ENCODE peak calls at places on chromosomes 7 and 10, in seven cellular contexts. N, J, C, R, K, Y and U are unnamed samples.

GRCh38 chr10:68897336-68897741 is 3.8 kb upstream of the DDX50 start:
- DNase-seq in R (peak; percentile 73), C (no peak), Y (peak; percentile 64), N (peak; percentile 58), J (no peak), K (peak; percentile 85), U (peak; percentile 80)

GRCh38 chr10:29731760-29732159 is 97.0 kb upstream of the SVIL start:
- DNase-seq in K (no peak), N (no peak), R (peak; percentile 40), J (no peak), Y (no peak), C (no peak), U (peak; percentile 22)

GRCh38 chr7:43873300-43873699 is 4.0 kb upstream of the MRPS24 start:
- DNase-seq in J (no peak), R (peak; percentile 74), K (peak; percentile 65), N (no peak), Y (no peak), C (peak; percentile 69), U (peak; percentile 74)

GRCh38 chr7:78151229-78151628 is 352.7 kb downstream of the PHTF2 start:
- DNase-seq in K (peak; percentile 53), C (no peak), R (no peak), Y (no peak), J (no peak), N (no peak), U (no peak)

GRCh38 chr7:141586878-141587277 is 35.7 kb downstream of the AGK start:
- DNase-seq in J (no peak), N (no peak), Y (no peak), R (no peak), K (peak; percentile 20), C (no peak), U (no peak)

GRCh38 chr7:98872328-98872924 is 2.6 kb upstream of the TMEM130 start:
- DNase-seq in C (no peak), R (no peak), J (no peak), N (peak; percentile 77), K (no peak), Y (peak; percentile 78), U (no peak)

GRCh38 chr10:65194555-65194954 is 1673.4 kb downstream of the REEP3 start:
- DNase-seq in K (peak; percentile 24), Y (no peak), C (no peak), N (no peak), J (no peak), R (no peak), U (peak; percentile 21)

GRCh38 chr7:156092307-156092706 is 280.0 kb upstream of the SHH start:
- DNase-seq in J (no peak), R (no peak), N (no peak), C (no peak), Y (no peak), K (no peak), U (no peak)

GRCh38 chr7:116317907-116318306 is 107.6 kb downstream of the TES start:
- DNase-seq in J (no peak), R (no peak), K (no peak), C (no peak), N (no peak), Y (no peak), U (no peak)

GRCh38 chr7:40733578-40733977 is 598.8 kb downstream of the SUGCT start:
- DNase-seq in K (no peak), J (no peak), N (no peak), R (peak; percentile 25), Y (no peak), C (no peak), U (no peak)

GRCh38 chr7:44279286-44279685 is 46.1 kb downstream of the CAMK2B start:
- DNase-seq in Y (peak; percentile 67), N (no peak), K (no peak), C (peak; percentile 1), J (no peak), R (no peak), U (no peak)

GRCh38 chr10:24849537-24850299 is 102.7 kb downstream of the PRTFDC1 start:
- DNase-seq in K (no peak), N (no peak), Y (no peak), C (no peak), R (peak; percentile 55), J (no peak), U (no peak)

GRCh38 chr7:106216517-106217088 is 68.2 kb downstream of the NAMPT start:
- DNase-seq in N (no peak), J (no peak), K (peak; percentile 98), R (peak; percentile 31), C (peak; percentile 22), Y (no peak), U (peak; percentile 63)

GRCh38 chr10:112927980-112928379 is 22.1 kb upstream of the TCF7L2 start:
- DNase-seq in R (no peak), J (no peak), C (no peak), Y (no peak), N (no peak), K (no peak), U (no peak)

GRCh38 chr10:89591111-89591795 is 53.8 kb downstream of the PANK1 start:
- DNase-seq in C (peak; percentile 19), N (no peak), Y (no peak), J (no peak), K (peak; percentile 28), R (no peak), U (peak; percentile 13)

GRCh38 chr10:74863508-74863907 is 37.1 kb downstream of the KAT6B start:
- DNase-seq in K (peak; percentile 42), N (no peak), R (no peak), Y (no peak), J (no peak), C (no peak), U (no peak)

GRCh38 chr10:43375401-43376020 is 4.1 kb downstream of the FXYD4 start:
- DNase-seq in K (no peak), C (no peak), N (no peak), R (no peak), Y (no peak), J (no peak), U (no peak)

GRCh38 chr7:91940572-91941341 is at the start of gene AKAP9:
- DNase-seq in K (peak; percentile 83), N (peak; percentile 91), R (peak; percentile 93), Y (peak; percentile 93), J (peak; percentile 60), C (peak; percentile 87), U (peak; percentile 93)

GRCh38 chr10:79322616-79323566 is 24.4 kb upstream of the PPIF start:
- DNase-seq in R (peak; percentile 61), Y (no peak), K (peak; percentile 87), N (no peak), C (peak; percentile 61), J (peak; percentile 41), U (no peak)

GRCh38 chr10:79320785-79321493 is 26.3 kb upstream of the PPIF start:
- DNase-seq in J (no peak), Y (no peak), C (no peak), N (no peak), R (no peak), K (peak; percentile 65), U (no peak)

GRCh38 chr10:79323602-79324001 is 23.7 kb upstream of the PPIF start:
- DNase-seq in N (no peak), Y (no peak), R (no peak), C (no peak), K (no peak), J (no peak), U (no peak)

GRCh38 chr10:79321951-79322350 is 25.3 kb upstream of the PPIF start:
- DNase-seq in N (no peak), C (no peak), R (no peak), J (no peak), Y (no peak), K (no peak), U (no peak)

GRCh38 chr10:79321494-79321882 is 25.8 kb upstream of the PPIF start:
- DNase-seq in J (no peak), C (no peak), N (no peak), Y (no peak), K (no peak), R (no peak), U (no peak)
- H3K4me1 ChIP-seq in J (no peaks in the 10 kb centered on the region), C (peaks cover 17% of the 10 kb centered on the region), N (peaks cover 28% of the 10 kb centered on the region), Y (peaks cover 34% of the 10 kb centered on the region), K (no peaks in the 10 kb centered on the region), R (peaks cover 7% of the 10 kb centered on the region), U (no peaks in the 10 kb centered on the region)

DNA sequence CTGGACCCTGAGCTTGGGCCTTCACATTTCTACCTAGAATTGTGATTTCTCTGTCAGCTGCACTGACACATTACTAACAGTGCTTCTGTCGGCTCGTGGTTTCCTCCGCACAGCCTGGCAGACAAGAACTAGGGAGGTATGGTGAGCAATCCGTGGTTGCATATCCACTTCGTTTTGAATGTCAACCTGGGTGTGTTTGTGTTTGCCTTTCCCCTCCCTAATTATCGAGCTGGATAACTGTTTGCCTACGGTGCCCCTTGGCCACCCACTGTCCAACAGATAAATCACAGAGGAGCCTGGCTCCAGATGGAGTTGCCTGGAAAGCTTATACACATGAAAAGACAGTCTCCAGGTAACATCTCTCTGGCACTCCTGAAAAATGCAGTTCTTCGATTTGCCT is 228.9 kb downstream of the TRIL start:
- DNase-seq in R (no peak), N (no peak), C (no peak), J (no peak), K (no peak), Y (no peak), U (no peak)
- H3K4me1 ChIP-seq in R (no peaks in the 10 kb centered on the region), N (no peaks in the 10 kb centered on the region), C (peaks cover 4% of the 10 kb centered on the region), J (peaks cover 4% of the 10 kb centered on the region), K (peaks cover 3% of the 10 kb centered on the region), Y (peaks cover 5% of the 10 kb centered on the region), U (peaks cover 6% of the 10 kb centered on the region)

DNA sequence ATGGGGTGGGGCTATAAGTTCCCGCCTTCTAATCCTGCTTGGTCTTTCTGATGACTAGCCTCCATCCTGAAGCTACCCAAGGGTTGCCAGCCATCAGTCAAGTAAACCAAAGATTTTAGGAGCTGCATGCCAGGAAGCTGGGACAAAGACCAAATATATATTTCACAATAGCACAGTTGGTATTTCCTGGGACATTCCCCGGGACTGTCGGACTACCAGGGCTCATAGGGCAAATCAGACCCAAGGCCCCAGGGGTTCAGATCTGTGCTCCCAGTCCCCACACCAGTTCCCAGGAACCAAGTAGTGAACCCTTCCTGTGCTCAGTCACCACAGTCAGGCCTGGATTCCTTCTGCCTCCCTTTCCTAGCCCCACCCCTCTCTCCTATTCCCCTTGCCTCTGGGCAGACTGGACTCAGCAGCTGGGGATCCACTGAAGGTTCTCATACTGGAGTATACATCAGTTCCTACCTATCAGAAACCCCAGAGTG is 5.7 kb upstream of the CXCL12 start:
- DNase-seq in K (peak; percentile 46), C (no peak), Y (no peak), R (no peak), J (no peak), N (no peak), U (no peak)
- H3K4me1 ChIP-seq in K (no peaks in the 10 kb centered on the region), C (peaks cover 8% of the 10 kb centered on the region), Y (no peaks in the 10 kb centered on the region), R (no peaks in the 10 kb centered on the region), J (no peaks in the 10 kb centered on the region), N (no peaks in the 10 kb centered on the region), U (peaks cover 19% of the 10 kb centered on the region)

DNA sequence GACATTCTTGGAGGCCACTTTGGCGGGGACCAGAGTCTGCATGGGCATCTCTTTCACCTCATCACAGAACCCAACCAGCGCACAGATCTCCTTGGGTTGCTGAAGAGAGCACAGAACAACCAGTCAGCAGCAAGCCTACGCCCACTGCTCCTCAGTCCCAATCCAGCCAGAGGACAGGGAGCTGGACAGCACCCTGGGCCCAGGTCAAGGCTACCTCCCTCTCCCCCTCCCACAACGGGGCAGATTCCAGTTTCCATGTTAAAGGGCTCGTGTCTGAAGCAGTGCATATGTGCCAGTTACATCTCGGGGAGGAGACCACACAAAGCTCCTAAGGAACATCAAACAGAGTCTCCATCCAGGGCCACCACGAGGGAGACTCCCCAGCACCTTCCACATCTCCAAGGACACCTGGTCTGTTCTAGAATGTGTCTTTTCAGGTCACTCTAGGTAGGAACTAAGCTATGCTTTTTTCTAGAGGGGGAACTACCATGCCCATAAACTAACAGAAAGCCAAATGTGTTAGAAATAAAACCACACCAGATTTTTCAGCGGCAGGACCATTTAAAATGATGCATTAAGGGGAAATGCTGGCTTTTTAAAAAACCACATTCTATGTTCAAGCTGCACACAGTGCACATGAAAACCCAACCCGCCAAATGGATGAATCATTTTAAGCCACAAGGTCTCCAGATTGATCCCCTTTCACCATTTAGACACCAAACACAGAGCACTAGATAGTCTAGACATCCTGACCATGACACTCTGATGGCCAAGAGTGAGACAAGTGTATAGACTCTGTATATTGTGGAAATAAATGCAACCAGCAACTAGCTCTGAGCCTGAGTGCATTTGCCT is 28.9 kb downstream of the PSAP start:
- DNase-seq in Y (no peak), K (no peak), J (no peak), C (no peak), R (no peak), N (no peak), U (no peak)
- H3K4me1 ChIP-seq in Y (no peaks in the 10 kb centered on the region), K (no peaks in the 10 kb centered on the region), J (no peaks in the 10 kb centered on the region), C (peaks cover 25% of the 10 kb centered on the region), R (no peaks in the 10 kb centered on the region), N (no peaks in the 10 kb centered on the region), U (no peaks in the 10 kb centered on the region)